ENCODE peak calls at places on chromosomes 7 and 10, in five cellular contexts. T is adrenal gland, N is aorta, K is NCI-H1105 treated with DMSO at 0.1 percent for 48 hours, M is psoas muscle. G is an unnamed sample.

GRCh38 chr7:99036531-99037175 is 107.3 kb downstream of the SMURF1 start:
- DNase-seq in K (no peak), M (peak), T (no peak), N (peak), G (no peak)

GRCh38 chr10:43420369-43421200 is 11.6 kb upstream of the HNRNPF start:
- DNase-seq in M (peak), K (peak), T (peak), N (peak), G (peak)

GRCh38 chr7:100874300-100874576 is 665 bp upstream of the SRRT start:
- DNase-seq in M (no peak), K (peak), N (no peak), T (no peak), G (no peak)

GRCh38 chr7:1094870-1095269 is 7.0 kb downstream of the GPER1 start:
- DNase-seq in K (no peak), N (no peak), M (no peak), T (no peak), G (no peak)

GRCh38 chr10:73060738-73061635 is 35.7 kb downstream of the P4HA1 start:
- DNase-seq in M (no peak), K (peak), T (no peak), N (no peak), G (no peak)

GRCh38 chr10:99982728-99983127 is 27.0 kb downstream of the DNMBP start:
- DNase-seq in K (no peak), M (no peak), T (no peak), N (no peak), G (no peak)

GRCh38 chr10:58998924-58999713 is 177.3 kb upstream of the PHYHIPL start:
- DNase-seq in T (no peak), M (peak), N (peak), K (no peak), G (no peak)

GRCh38 chr10:93751832-93752231 is 5.9 kb upstream of the LGI1 start:
- DNase-seq in N (no peak), T (no peak), K (no peak), M (no peak), G (no peak)

GRCh38 chr10:75261813-75262725 is 26.3 kb upstream of the COMTD1 start:
- DNase-seq in K (no peak), M (no peak), T (no peak), N (no peak), G (no peak)

GRCh38 chr10:109963439-109963838 is 40.1 kb upstream of the XPNPEP1 start:
- DNase-seq in K (no peak), M (no peak), T (no peak), N (no peak), G (no peak)

GRCh38 chr10:23158370-23158769 is 33.7 kb upstream of the PTF1A start:
- DNase-seq in K (peak), T (peak), N (no peak), M (no peak), G (no peak)

GRCh38 chr7:29192811-29193210 is 1.8 kb upstream of the CHN2 start:
- DNase-seq in K (no peak), M (no peak), T (no peak), N (no peak), G (no peak)

GRCh38 chr10:49177391-49178355 is 10.5 kb downstream of the TMEM273 start:
- DNase-seq in N (peak), K (no peak), M (peak), T (peak), G (peak)

GRCh38 chr10:95268438-95268837 is 22.4 kb downstream of the PDLIM1 start:
- DNase-seq in M (peak), T (no peak), K (no peak), N (peak), G (no peak)

GRCh38 chr10:129360046-129360445 is 107.0 kb upstream of the MGMT start:
- DNase-seq in T (no peak), N (no peak), M (no peak), K (no peak), G (no peak)

GRCh38 chr10:101123085-101123814 is 7.8 kb upstream of the TLX1 start:
- DNase-seq in N (no peak), M (no peak), K (no peak), T (no peak), G (no peak)

GRCh38 chr10:70508912-70509366 is 30.4 kb downstream of the PALD1 start:
- DNase-seq in T (peak), N (peak), M (peak), K (no peak), G (no peak)

GRCh38 chr7:85573849-85574248 is 387.0 kb upstream of the SEMA3D start:
- DNase-seq in N (no peak), T (no peak), K (no peak), M (no peak), G (no peak)

GRCh38 chr7:124113040-124113439 is 80.2 kb upstream of the TMEM229A start:
- DNase-seq in N (no peak), M (no peak), K (no peak), T (no peak), G (no peak)

GRCh38 chr10:69958232-69958902 is 94.3 kb upstream of the MACROH2A2 start:
- DNase-seq in N (no peak), K (peak), M (no peak), T (peak), G (no peak)

GRCh38 chr7:78226059-78226658 is 427.6 kb downstream of the PHTF2 start:
- DNase-seq in M (no peak), N (peak), K (peak), T (peak), G (peak)

GRCh38 chr7:1853619-1854520 is 183.8 kb downstream of the ELFN1 start:
- DNase-seq in K (no peak), M (peak), T (no peak), N (peak), G (peak)

GRCh38 chr7:14759785-14760184 is 142.8 kb downstream of the DGKB start:
- DNase-seq in M (no peak), T (no peak), K (no peak), N (no peak), G (no peak)

GRCh38 chr10:127715782-127716378 is 21.1 kb upstream of the FOXI2 start:
- DNase-seq in N (no peak), M (no peak), K (peak), T (no peak), G (no peak)

GRCh38 chr7:73652541-73652949 is 15.1 kb upstream of the VPS37D start:
- DNase-seq in K (no peak), N (peak), T (no peak), M (no peak), G (no peak)

GRCh38 chr7:115099906-115100305 is 178.0 kb downstream of the MDFIC start:
- DNase-seq in K (no peak), M (no peak), T (no peak), N (no peak), G (no peak)

GRCh38 chr7:6419310-6419773 is 28.4 kb downstream of the DAGLB start:
- DNase-seq in K (no peak), M (peak), N (no peak), T (no peak), G (no peak)

GRCh38 chr10:74227697-74228424 is 76.8 kb downstream of the ADK start:
- DNase-seq in M (no peak), N (no peak), T (no peak), K (no peak), G (no peak)

GRCh38 chr7:50339990-50340500 is 35.5 kb downstream of the IKZF1 start:
- DNase-seq in M (no peak), T (no peak), N (no peak), K (no peak), G (no peak)

GRCh38 chr10:20890491-20891337 is 6.4 kb downstream of the NEBL start:
- DNase-seq in T (no peak), N (no peak), M (no peak), K (no peak), G (no peak)

GRCh38 chr7:143492043-143492471 is 14.4 kb downstream of the TAS2R41 start:
- DNase-seq in T (no peak), N (no peak), K (no peak), M (no peak), G (no peak)

G was measured in left lung.